ENCODE peak calls at places on chromosomes 7 and 10, in eight cellular contexts. One of them, this sample, is unnamed.

GRCh38 chr10:132162021-132162531 is 24.7 kb upstream of the DPYSL4 start:
- DNase-seq in dorsolateral prefrontal cortex: no peak
- DNase-seq in upper lobe of left lung: no peak
- DNase-seq in AG04450: no peak
- DNase-seq in upper lobe of right lung: no peak
- DNase-seq in tibial artery: no peak
- DNase-seq in MM.1S: peak; percentile 22
- DNase-seq in thyroid gland: no peak
- DNase-seq in this sample: no peak

GRCh38 chr7:141023305-141023704 is 8.6 kb upstream of the MRPS33 start:
- DNase-seq in AG04450: no peak
- DNase-seq in thyroid gland: no peak
- DNase-seq in dorsolateral prefrontal cortex: no peak
- DNase-seq in tibial artery: no peak
- DNase-seq in upper lobe of left lung: no peak
- DNase-seq in upper lobe of right lung: no peak
- DNase-seq in MM.1S: no peak
- DNase-seq in this sample: no peak

GRCh38 chr7:122343986-122344620 is 39.6 kb upstream of the FEZF1 start:
- DNase-seq in MM.1S: peak; percentile 74
- DNase-seq in upper lobe of left lung: no peak
- DNase-seq in AG04450: no peak
- DNase-seq in thyroid gland: no peak
- DNase-seq in dorsolateral prefrontal cortex: no peak
- DNase-seq in upper lobe of right lung: no peak
- DNase-seq in tibial artery: no peak
- DNase-seq in this sample: no peak

GRCh38 chr7:45021604-45022296 is 21.7 kb downstream of the CCM2 start:
- DNase-seq in thyroid gland: no peak
- DNase-seq in tibial artery: no peak
- DNase-seq in upper lobe of right lung: no peak
- DNase-seq in upper lobe of left lung: no peak
- DNase-seq in AG04450: no peak
- DNase-seq in dorsolateral prefrontal cortex: no peak
- DNase-seq in MM.1S: no peak
- DNase-seq in this sample: no peak

GRCh38 chr7:102008535-102009262 is 191.3 kb downstream of the CUX1 start:
- DNase-seq in tibial artery: no peak
- DNase-seq in thyroid gland: peak; percentile 70
- DNase-seq in MM.1S: no peak
- DNase-seq in dorsolateral prefrontal cortex: no peak
- DNase-seq in upper lobe of left lung: no peak
- DNase-seq in upper lobe of right lung: no peak
- DNase-seq in AG04450: no peak
- DNase-seq in this sample: peak; percentile 86

GRCh38 chr7:133389727-133390126 is 136.8 kb downstream of the EXOC4 start:
- DNase-seq in tibial artery: no peak
- DNase-seq in upper lobe of right lung: no peak
- DNase-seq in dorsolateral prefrontal cortex: no peak
- DNase-seq in AG04450: no peak
- DNase-seq in upper lobe of left lung: no peak
- DNase-seq in thyroid gland: no peak
- DNase-seq in MM.1S: no peak
- DNase-seq in this sample: no peak

GRCh38 chr7:133851416-133851815 is 275.7 kb upstream of the LRGUK start:
- DNase-seq in MM.1S: no peak
- DNase-seq in tibial artery: no peak
- DNase-seq in thyroid gland: no peak
- DNase-seq in upper lobe of left lung: no peak
- DNase-seq in upper lobe of right lung: no peak
- DNase-seq in AG04450: no peak
- DNase-seq in dorsolateral prefrontal cortex: no peak
- DNase-seq in this sample: no peak

GRCh38 chr10:119680050-119680449 is 28.9 kb downstream of the BAG3 start:
- DNase-seq in upper lobe of left lung: peak; percentile 57
- DNase-seq in thyroid gland: no peak
- DNase-seq in tibial artery: peak; percentile 54
- DNase-seq in MM.1S: no peak
- DNase-seq in AG04450: no peak
- DNase-seq in dorsolateral prefrontal cortex: no peak
- DNase-seq in upper lobe of right lung: no peak
- DNase-seq in this sample: peak; percentile 89

DNA sequence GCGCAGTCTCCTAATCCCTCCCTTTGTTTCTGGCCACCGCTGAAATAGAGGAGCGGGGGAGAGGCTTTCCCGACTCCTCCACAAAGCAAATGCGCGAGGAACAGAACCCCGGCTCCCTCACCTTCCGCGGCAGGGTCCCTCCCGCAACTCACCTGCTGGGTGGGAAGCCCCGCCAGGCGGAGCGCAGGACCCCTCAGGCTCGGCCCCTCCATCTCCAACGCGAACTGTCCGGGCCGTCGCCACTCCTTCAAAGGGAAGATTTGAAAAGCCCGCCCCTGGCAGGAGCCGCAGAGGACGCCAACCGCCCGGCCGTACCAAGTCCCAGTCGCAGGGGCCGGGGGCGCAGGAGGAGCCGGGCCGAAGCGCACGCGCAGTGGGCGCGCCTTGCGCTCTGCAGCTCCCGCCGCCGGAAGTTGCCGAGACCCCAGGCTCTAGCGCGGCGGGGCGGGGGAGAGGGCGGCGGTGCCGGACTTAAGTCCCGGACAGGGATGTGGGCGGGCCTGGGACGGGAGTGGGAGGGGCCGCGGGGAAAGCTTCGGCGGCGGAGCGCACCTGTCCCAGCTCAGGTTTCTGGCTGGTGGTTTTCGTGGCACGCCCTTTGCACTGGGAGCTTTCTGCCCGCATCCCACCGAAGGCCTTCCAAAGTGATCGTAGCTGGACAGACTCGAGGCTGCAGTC is at the start of gene RTKN2:
- DNase-seq in AG04450: peak; percentile 54
- DNase-seq in dorsolateral prefrontal cortex: peak; percentile 71
- DNase-seq in upper lobe of right lung: peak; percentile 93
- DNase-seq in MM.1S: peak; percentile 87
- DNase-seq in thyroid gland: peak; percentile 89
- DNase-seq in tibial artery: peak; percentile 30
- DNase-seq in upper lobe of left lung: peak; percentile 91
- DNase-seq in this sample: peak; percentile 81
- H3K27ac ChIP-seq in AG04450: no peak within 1 kb of the TSS
- H3K27ac ChIP-seq in dorsolateral prefrontal cortex: no peak within 1 kb of the TSS
- H3K27ac ChIP-seq in upper lobe of right lung: no peak within 1 kb of the TSS
- H3K27ac ChIP-seq in MM.1S: no peak within 1 kb of the TSS
- H3K27ac ChIP-seq in thyroid gland: no peak within 1 kb of the TSS
- H3K27ac ChIP-seq in tibial artery: no peak within 1 kb of the TSS
- H3K27ac ChIP-seq in upper lobe of left lung: peak within 1 kb of the TSS; percentile 31
- H3K27ac ChIP-seq in this sample: peak within 1 kb of the TSS; percentile 1

DNA sequence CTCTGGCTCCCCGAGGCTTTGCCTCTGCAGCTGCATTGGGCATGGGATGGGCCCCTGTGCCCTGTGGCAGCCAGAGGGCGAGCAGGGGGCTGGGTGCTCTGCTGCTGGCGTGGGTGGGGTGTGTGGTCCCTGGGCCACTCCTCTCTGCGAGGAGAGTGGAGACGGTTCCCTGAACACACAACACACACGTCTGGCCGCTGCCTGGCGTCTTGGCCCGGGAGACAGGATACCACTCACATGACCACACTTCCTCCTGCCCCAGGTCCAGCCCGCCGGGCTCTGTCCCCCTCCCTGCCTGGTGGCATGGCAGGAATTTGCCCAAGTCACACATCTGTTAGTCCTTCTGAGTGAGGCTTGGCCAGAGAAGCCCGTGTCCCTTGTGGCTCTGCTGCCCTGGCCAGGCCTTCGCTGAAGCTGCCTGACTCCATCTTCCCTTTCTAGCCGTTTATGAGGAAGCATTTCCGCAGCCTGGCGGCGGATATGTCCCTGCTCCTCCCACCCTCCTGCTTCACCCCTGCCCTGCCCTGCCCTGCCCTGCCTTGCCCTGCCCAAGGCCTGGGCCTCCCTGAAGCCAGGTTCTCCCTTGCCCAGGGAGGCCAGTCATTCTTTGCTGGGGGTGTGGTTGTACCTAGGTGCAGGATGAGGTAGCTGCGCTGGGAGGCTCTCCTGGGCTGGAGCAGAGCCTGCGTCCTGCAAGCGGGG is 3.0 kb downstream of the BRI3 start:
- DNase-seq in MM.1S: no peak
- DNase-seq in AG04450: no peak
- DNase-seq in upper lobe of left lung: peak; percentile 93
- DNase-seq in tibial artery: peak; percentile 86
- DNase-seq in dorsolateral prefrontal cortex: no peak
- DNase-seq in thyroid gland: peak; percentile 89
- DNase-seq in upper lobe of right lung: peak; percentile 93
- DNase-seq in this sample: peak; percentile 89
- TF ChIP-seq CTCF in MM.1S: no peak
- TF ChIP-seq CTCF in AG04450: no peak
- TF ChIP-seq CTCF in upper lobe of left lung: peak; percentile 20
- TF ChIP-seq CTCF in tibial artery: peak; percentile 7
- TF ChIP-seq CTCF in dorsolateral prefrontal cortex: no peak
- TF ChIP-seq CTCF in thyroid gland: no peak
- TF ChIP-seq CTCF in upper lobe of right lung: no peak
- TF ChIP-seq CTCF in this sample: no peak

GRCh38 chr7:4856336-4857056 is 5.3 kb downstream of the PAPOLB start:
- DNase-seq in MM.1S: no peak
- DNase-seq in tibial artery: no peak
- DNase-seq in AG04450: no peak
- DNase-seq in thyroid gland: no peak
- DNase-seq in dorsolateral prefrontal cortex: no peak
- DNase-seq in upper lobe of right lung: no peak
- DNase-seq in upper lobe of left lung: no peak
- DNase-seq in this sample: no peak

GRCh38 chr7:4857189-4857588 is 4.6 kb downstream of the PAPOLB start:
- DNase-seq in thyroid gland: no peak
- DNase-seq in upper lobe of right lung: no peak
- DNase-seq in tibial artery: no peak
- DNase-seq in upper lobe of left lung: no peak
- DNase-seq in AG04450: no peak
- DNase-seq in dorsolateral prefrontal cortex: no peak
- DNase-seq in MM.1S: no peak
- DNase-seq in this sample: no peak

GRCh38 chr7:4861673-4862072 is at the start of gene PAPOLB:
- DNase-seq in thyroid gland: no peak
- DNase-seq in dorsolateral prefrontal cortex: no peak
- DNase-seq in upper lobe of left lung: no peak
- DNase-seq in MM.1S: no peak
- DNase-seq in AG04450: no peak
- DNase-seq in upper lobe of right lung: no peak
- DNase-seq in tibial artery: no peak
- DNase-seq in this sample: no peak

GRCh38 chr7:4862156-4862555 is 326 bp upstream of the PAPOLB start:
- DNase-seq in thyroid gland: no peak
- DNase-seq in dorsolateral prefrontal cortex: no peak
- DNase-seq in AG04450: no peak
- DNase-seq in tibial artery: no peak
- DNase-seq in upper lobe of left lung: no peak
- DNase-seq in MM.1S: no peak
- DNase-seq in upper lobe of right lung: no peak
- DNase-seq in this sample: no peak

GRCh38 chr7:4861227-4861626 is 603 bp downstream of the PAPOLB start:
- DNase-seq in upper lobe of left lung: no peak
- DNase-seq in dorsolateral prefrontal cortex: no peak
- DNase-seq in MM.1S: no peak
- DNase-seq in upper lobe of right lung: no peak
- DNase-seq in thyroid gland: no peak
- DNase-seq in tibial artery: no peak
- DNase-seq in AG04450: no peak
- DNase-seq in this sample: no peak
- H3K4me3 ChIP-seq in upper lobe of left lung: peak overlapping the region; percentile 46
- H3K4me3 ChIP-seq in dorsolateral prefrontal cortex: no peak overlapping the region
- H3K4me3 ChIP-seq in MM.1S: no peak overlapping the region
- H3K4me3 ChIP-seq in upper lobe of right lung: no peak overlapping the region
- H3K4me3 ChIP-seq in thyroid gland: no peak overlapping the region
- H3K4me3 ChIP-seq in tibial artery: no peak overlapping the region
- H3K4me3 ChIP-seq in AG04450: no peak overlapping the region
- H3K4me3 ChIP-seq in this sample: no peak overlapping the region

GRCh38 chr10:72132854-72133253 is 44.5 kb upstream of the SPOCK2 start:
- DNase-seq in tibial artery: no peak
- DNase-seq in dorsolateral prefrontal cortex: no peak
- DNase-seq in upper lobe of left lung: no peak
- DNase-seq in MM.1S: no peak
- DNase-seq in AG04450: no peak
- DNase-seq in thyroid gland: no peak
- DNase-seq in upper lobe of right lung: no peak
- DNase-seq in this sample: no peak

GRCh38 chr10:72137583-72137982 is 49.2 kb upstream of the SPOCK2 start:
- DNase-seq in AG04450: no peak
- DNase-seq in dorsolateral prefrontal cortex: no peak
- DNase-seq in upper lobe of left lung: no peak
- DNase-seq in tibial artery: no peak
- DNase-seq in MM.1S: no peak
- DNase-seq in upper lobe of right lung: no peak
- DNase-seq in thyroid gland: no peak
- DNase-seq in this sample: no peak

GRCh38 chr10:72140174-72140573 is 51.8 kb upstream of the SPOCK2 start:
- DNase-seq in MM.1S: no peak
- DNase-seq in dorsolateral prefrontal cortex: no peak
- DNase-seq in tibial artery: no peak
- DNase-seq in upper lobe of right lung: no peak
- DNase-seq in thyroid gland: no peak
- DNase-seq in AG04450: no peak
- DNase-seq in upper lobe of left lung: no peak
- DNase-seq in this sample: no peak

GRCh38 chr10:72133517-72133916 is 45.2 kb upstream of the SPOCK2 start:
- DNase-seq in thyroid gland: no peak
- DNase-seq in AG04450: peak; percentile 24
- DNase-seq in MM.1S: peak; percentile 56
- DNase-seq in upper lobe of right lung: no peak
- DNase-seq in dorsolateral prefrontal cortex: no peak
- DNase-seq in tibial artery: no peak
- DNase-seq in upper lobe of left lung: no peak
- DNase-seq in this sample: no peak

DNA sequence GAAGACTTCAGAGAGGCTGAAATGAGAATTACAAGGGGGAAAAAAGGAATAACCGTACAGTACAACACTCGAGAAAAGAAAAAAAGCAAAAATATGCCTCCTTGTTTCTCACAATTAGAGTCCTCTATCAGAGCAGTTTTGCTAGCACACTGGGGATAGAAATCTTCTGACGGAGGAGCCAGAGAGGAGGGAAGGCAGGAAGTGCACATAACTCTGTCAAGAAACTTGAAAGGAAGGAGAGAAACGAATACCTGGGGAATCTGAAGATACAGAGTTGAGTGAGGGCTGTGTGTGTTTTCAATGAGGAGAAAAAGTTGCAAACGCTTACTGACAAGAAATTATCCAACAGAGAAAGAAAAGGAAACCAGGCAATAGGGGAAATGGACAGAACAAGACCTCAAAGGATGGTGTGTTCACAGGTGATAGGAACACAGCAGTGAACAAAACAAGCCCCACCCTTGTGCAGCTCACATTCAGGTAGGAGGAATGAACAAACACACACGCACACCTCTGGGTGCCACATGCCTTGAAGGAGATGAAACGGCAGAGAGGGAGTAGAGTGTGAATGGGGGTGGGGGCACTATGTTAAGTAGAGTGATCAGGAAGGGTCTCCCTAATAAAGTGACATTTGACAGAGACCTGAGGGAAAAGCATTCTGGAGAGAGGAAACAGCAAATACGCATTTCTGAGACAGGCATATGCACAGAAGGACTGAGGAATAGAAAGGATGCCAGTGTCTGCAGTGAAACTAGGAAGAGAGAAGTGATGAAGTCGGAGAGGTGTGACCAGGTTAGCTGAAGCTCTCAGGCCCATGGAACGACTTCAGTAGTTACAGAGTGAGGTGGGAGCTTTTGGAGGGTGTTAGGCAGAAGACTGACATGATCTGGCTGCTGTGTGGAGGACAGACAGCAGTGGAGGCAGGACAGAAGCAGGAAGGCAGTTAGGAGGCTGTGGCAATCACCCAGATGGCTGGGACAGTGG is 46.7 kb upstream of the SPOCK2 start:
- DNase-seq in MM.1S: no peak
- DNase-seq in thyroid gland: no peak
- DNase-seq in tibial artery: no peak
- DNase-seq in upper lobe of left lung: no peak
- DNase-seq in upper lobe of right lung: no peak
- DNase-seq in dorsolateral prefrontal cortex: no peak
- DNase-seq in AG04450: no peak
- DNase-seq in this sample: no peak
- H3K27ac ChIP-seq in MM.1S: no peak overlapping the region
- H3K27ac ChIP-seq in thyroid gland: no peak overlapping the region
- H3K27ac ChIP-seq in tibial artery: no peak overlapping the region
- H3K27ac ChIP-seq in upper lobe of left lung: peak overlapping the region; percentile 32
- H3K27ac ChIP-seq in upper lobe of right lung: no peak overlapping the region
- H3K27ac ChIP-seq in dorsolateral prefrontal cortex: no peak overlapping the region
- H3K27ac ChIP-seq in AG04450: no peak overlapping the region
- H3K27ac ChIP-seq in this sample: no peak overlapping the region

This sample was measured in RWPE2.